ENCODE peak calls at places on chromosomes 12 and 14, in ten cellular contexts. T, R, E, S, K, W, I, M, Q and P are unnamed samples.

GRCh38 chr12:46982629-46983392 is 96.6 kb upstream of the PCED1B start:
- DNase-seq in T (no peak), M (no peak), E (no peak), W (no peak), S (no peak), Q (no peak), K (no peak), R (no peak), I (no peak), P (no peak)

GRCh38 chr14:101480747-101481530 is 80.4 kb upstream of the DIO3 start:
- DNase-seq in M (no peak), E (no peak), I (no peak), S (peak), T (no peak), K (peak), R (no peak), W (peak), Q (no peak), P (no peak)

GRCh38 chr12:121138284-121138683 is 5.6 kb downstream of the P2RX7 start:
- DNase-seq in I (no peak), M (no peak), R (no peak), T (no peak), E (no peak), S (peak), K (no peak), Q (no peak), W (no peak), P (no peak)

GRCh38 chr14:66206554-66206953 is 279.6 kb upstream of the CCDC196 start:
- DNase-seq in S (no peak), I (no peak), M (no peak), K (no peak), Q (no peak), R (no peak), W (no peak), E (no peak), T (no peak), P (no peak)

GRCh38 chr12:5745251-5745888 is 199.7 kb downstream of the ANO2 start:
- DNase-seq in S (no peak), E (no peak), R (no peak), K (peak), T (peak), I (no peak), Q (peak), M (peak), W (peak), P (peak)

GRCh38 chr14:36520601-36521525 is 831 bp upstream of the NKX2-1 start:
- DNase-seq in S (peak), Q (no peak), W (no peak), E (no peak), I (no peak), T (no peak), K (peak), M (no peak), R (no peak), P (no peak)

GRCh38 chr14:99182548-99183115 is 89.4 kb downstream of the BCL11B start:
- DNase-seq in E (no peak), M (no peak), R (no peak), T (no peak), S (no peak), I (no peak), K (no peak), W (no peak), Q (no peak), P (no peak)

GRCh38 chr12:53754633-53755261 is 3.0 kb upstream of the CISTR start:
- DNase-seq in W (no peak), E (no peak), T (no peak), K (peak), R (no peak), M (no peak), I (no peak), Q (no peak), S (no peak), P (no peak)

GRCh38 chr12:49920915-49921286 is 17.2 kb upstream of the FAIM2 start:
- DNase-seq in S (no peak), E (no peak), I (no peak), Q (no peak), M (no peak), K (no peak), T (no peak), R (no peak), W (no peak), P (no peak)

GRCh38 chr12:80625901-80626300 is 81.5 kb upstream of the MYF6 start:
- DNase-seq in W (no peak), I (no peak), R (no peak), K (peak), Q (no peak), S (no peak), M (no peak), E (no peak), T (no peak), P (no peak)

GRCh38 chr14:58367296-58367695 is 28.4 kb upstream of the TOMM20L start:
- DNase-seq in W (no peak), R (no peak), Q (no peak), K (no peak), I (no peak), E (no peak), S (no peak), M (no peak), T (no peak), P (no peak)

GRCh38 chr12:66232258-66232657 is 43.2 kb downstream of the IRAK3 start:
- DNase-seq in R (no peak), I (no peak), E (no peak), Q (no peak), W (no peak), M (no peak), S (no peak), K (no peak), T (no peak), P (peak)

GRCh38 chr12:92073123-92073522 is 72.5 kb downstream of the BTG1 start:
- DNase-seq in Q (no peak), E (no peak), M (no peak), K (no peak), S (no peak), R (no peak), T (no peak), I (no peak), W (no peak), P (no peak)

GRCh38 chr12:109163150-109163549 is 46.8 kb downstream of the ACACB start:
- DNase-seq in M (no peak), W (no peak), T (no peak), R (no peak), S (no peak), E (no peak), I (no peak), Q (no peak), K (no peak), P (no peak)

GRCh38 chr12:124500232-124501079 is 67.0 kb downstream of the NCOR2 start:
- DNase-seq in K (peak), W (peak), M (peak), I (no peak), R (no peak), Q (no peak), S (no peak), T (no peak), E (no peak), P (no peak)